ENCODE peak calls at places on chromosomes 4 and X, in seven cellular contexts. J is heart left ventricle, A is stomach, K is cardiac muscle cell, O is neuronal stem cell, S is MM.1S, D is HCT116. P is an unnamed sample. For H3K4me1, H3K36me3 and H3K27me3, the result is how much of the 10 kb centered on the place peaks cover.

GRCh38 chrX:25524150-25524549 is 508.4 kb upstream of the ARX start:
- DNase-seq in K (no peak), D (no peak), J (no peak), S (no peak), A (no peak), O (no peak), P (no peak)

GRCh38 chr4:40675166-40675565 is 45.5 kb upstream of the RBM47 start:
- DNase-seq in S (no peak), J (no peak), O (no peak), K (no peak), D (no peak), A (no peak), P (no peak)

GRCh38 chr4:77308843-77309242 is 151.8 kb downstream of the CCNG2 start:
- DNase-seq in D (peak), A (no peak), J (no peak), K (peak), S (peak), O (peak), P (no peak)

GRCh38 chr4:128517739-128518510 is 230.3 kb upstream of the PGRMC2 start:
- DNase-seq in A (peak), O (peak), K (no peak), S (peak), J (peak), D (peak), P (peak)

GRCh38 chrX:75522565-75523411 is at the start of gene ZDHHC15:
- DNase-seq in D (no peak), A (peak), O (peak), S (no peak), K (peak), J (peak), P (no peak)

GRCh38 chr4:80134936-80135701 is 62.1 kb upstream of the ANTXR2 start:
- DNase-seq in K (peak), J (no peak), S (no peak), D (no peak), O (no peak), A (no peak), P (no peak)

GRCh38 chrX:117305168-117305766 is 811.3 kb downstream of the KLHL13 start:
- DNase-seq in K (no peak), J (no peak), D (no peak), O (no peak), A (no peak), S (no peak), P (no peak)

GRCh38 chr4:81214518-81215218 is 354 bp downstream of the PRKG2 start:
- DNase-seq in A (no peak), O (peak), S (no peak), K (peak), D (no peak), J (no peak), P (no peak)

GRCh38 chr4:82429728-82430192 is 502 bp downstream of the HNRNPDL start:
- DNase-seq in D (no peak), A (no peak), S (no peak), K (peak), J (no peak), O (no peak), P (no peak)

GRCh38 chr4:24244663-24245519 is 339.5 kb downstream of the DHX15 start:
- DNase-seq in D (no peak), O (peak), J (peak), S (no peak), K (peak), A (no peak), P (no peak)

GRCh38 chr4:95159384-95159783 is 389.4 kb downstream of the UNC5C start:
- DNase-seq in O (no peak), S (no peak), K (no peak), A (no peak), J (no peak), D (no peak), P (no peak)

GRCh38 chr4:187618701-187619278 is 376.8 kb upstream of the ZFP42 start:
- DNase-seq in J (no peak), A (no peak), D (no peak), K (no peak), S (no peak), O (no peak), P (no peak)

GRCh38 chr4:89125901-89126435 is 14.6 kb downstream of the TIGD2 start:
- DNase-seq in O (no peak), A (no peak), K (no peak), J (no peak), D (no peak), S (no peak), P (no peak)

GRCh38 chr4:48653217-48654014 is 126.7 kb downstream of the FRYL start:
- DNase-seq in J (peak), S (no peak), D (no peak), K (peak), O (peak), A (no peak), P (peak)

GRCh38 chr4:52883707-52884669 is 21.9 kb downstream of the RASL11B start:
- DNase-seq in S (no peak), D (no peak), A (no peak), K (no peak), O (no peak), J (no peak), P (no peak)

DNA sequence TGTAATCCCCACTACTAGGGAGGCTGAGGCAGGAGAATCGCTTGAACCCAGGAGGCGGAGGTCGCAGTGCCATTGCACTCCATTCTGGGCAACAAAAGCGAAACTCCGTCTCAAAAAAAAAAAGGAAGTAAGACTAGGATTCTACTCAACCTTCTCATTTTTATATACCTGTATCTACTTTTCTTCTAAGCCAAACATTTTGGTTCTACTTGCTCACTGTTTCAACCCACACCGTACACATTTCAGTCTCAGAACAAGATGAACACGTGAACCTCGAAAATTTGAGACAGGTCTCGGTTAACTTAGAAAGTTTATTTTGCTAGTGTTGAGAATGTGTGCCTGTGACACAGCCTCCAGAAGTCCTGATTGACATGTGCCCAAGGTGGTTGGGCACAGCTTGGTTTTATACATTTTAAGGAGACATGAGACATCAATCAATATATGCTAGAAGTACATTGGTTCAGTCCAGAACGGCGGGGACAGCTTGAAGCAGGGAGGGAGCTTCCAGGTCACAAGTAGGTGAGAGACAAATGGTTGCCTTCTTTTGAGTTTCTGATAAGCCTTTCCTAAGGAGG is 3.7 kb downstream of the ADD1 start:
- DNase-seq in O (no peak), A (no peak), K (no peak), J (no peak), S (no peak), D (no peak), P (no peak)
- H3K4me1 ChIP-seq in O (under half), A (half or more), K (under half), J (half or more), S (under half), D (under half), P (under half)

GRCh38 chr4:112646632-112647537 is 9.9 kb downstream of the LARP7 start:
- DNase-seq in K (no peak), D (no peak), A (no peak), J (no peak), S (no peak), O (no peak), P (no peak)
- H3K36me3 ChIP-seq in K (under half), D (under half), A (under half), J (half or more), S (under half), O (under half), P (under half)

GRCh38 chrX:129653985-129654651 is 638 bp downstream of the APLN start:
- DNase-seq in A (peak), O (no peak), J (peak), D (no peak), S (peak), K (no peak), P (peak)

GRCh38 chrX:129658429-129658828 is 3.7 kb upstream of the APLN start:
- DNase-seq in O (no peak), K (no peak), A (no peak), S (no peak), D (no peak), J (no peak), P (no peak)

GRCh38 chrX:129653181-129653984 is 1.4 kb downstream of the APLN start:
- DNase-seq in J (peak), S (no peak), K (no peak), A (peak), D (no peak), O (no peak), P (no peak)

GRCh38 chrX:129654652-129655546 is at the start of gene APLN:
- DNase-seq in A (peak), S (peak), D (no peak), J (peak), O (peak), K (peak), P (peak)

DNA sequence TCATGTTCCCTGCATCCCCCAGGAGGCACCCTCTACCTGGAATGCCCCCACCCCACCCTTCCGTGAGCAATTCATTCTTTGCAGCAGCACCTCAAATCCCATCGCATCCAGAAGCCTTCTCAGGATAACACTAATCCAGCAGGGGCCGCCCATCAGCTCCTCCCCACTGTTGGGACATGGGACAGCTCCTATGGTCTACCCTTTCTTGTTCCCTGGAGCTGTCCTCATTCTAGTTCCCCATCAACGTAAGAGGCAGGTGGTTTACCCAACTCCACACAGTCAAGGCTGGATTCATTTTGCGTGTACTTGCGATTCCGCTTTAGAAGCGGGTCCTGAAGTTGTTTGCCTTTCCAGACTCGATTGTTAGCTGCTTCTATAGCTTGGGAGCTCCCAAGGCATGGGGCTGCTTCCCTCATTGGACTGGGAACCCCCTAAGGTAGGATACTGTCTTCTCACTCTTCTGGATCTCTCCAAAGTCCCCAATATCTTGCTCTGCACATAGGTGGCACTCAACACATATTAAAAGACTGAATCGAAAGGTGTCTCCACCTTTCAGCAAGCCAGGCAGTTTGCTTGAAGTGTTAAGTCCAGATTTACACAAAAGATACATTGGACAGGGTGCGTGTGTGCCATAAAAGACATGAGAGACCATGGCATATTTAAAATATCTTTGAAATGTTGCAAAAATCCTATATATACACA is 942 bp upstream of the APLN start:
- DNase-seq in D (no peak), S (peak), O (no peak), J (no peak), K (peak), A (peak), P (no peak)
- H3K27me3 ChIP-seq in D (under half), S (under half), O (under half), J (under half), K (under half), A (under half), P (under half)

GRCh38 chr4:101040776-101041175 is 306.6 kb downstream of the PPP3CA start:
- DNase-seq in S (no peak), A (no peak), D (no peak), O (no peak), K (no peak), J (no peak), P (no peak)
- H3K4me1 ChIP-seq in S (under half), A (under half), D (half or more), O (under half), K (under half), J (under half), P (under half)